ENCODE peak calls at places on chromosomes 12 and 14, in six cellular contexts. M is fibroblast of lung; T is astrocyte of the cerebellum; B is posterior cingulate gyrus; S is stimulated activated CD4-positive, alpha-beta T cell treated with anti-CD3 and anti-CD28 coated beads, Interleukin-4, amount 100 ng/mL, for 48 hours; X is putamen. H is an unnamed sample.
A peak's percentile ranks its signal among the peaks of the same experiment; 100 is the strongest.

GRCh38 chr12:57983150-57983857 is 41.9 kb downstream of the ATP23 start:
- DNase-seq in M (peak; percentile 46), T (peak; percentile 53), B (no peak), S (no peak), X (peak; percentile 6), H (peak; percentile 66)

GRCh38 chr14:53714495-53715389 is 241.9 kb downstream of the BMP4 start:
- DNase-seq in M (peak; percentile 7), T (no peak), B (no peak), S (no peak), X (no peak), H (peak; percentile 3)

GRCh38 chr12:108854453-108855283 is 2.7 kb downstream of the SSH1 start:
- DNase-seq in M (peak; percentile 99), T (peak; percentile 91), B (no peak), S (no peak), X (no peak), H (peak; percentile 98)

GRCh38 chr12:21502872-21503271 is 1.3 kb downstream of the GOLT1B start:
- DNase-seq in M (no peak), T (no peak), B (no peak), S (no peak), X (no peak), H (no peak)

GRCh38 chr12:25698782-25699181 is 145.7 kb upstream of the LMNTD1 start:
- DNase-seq in M (peak; percentile 36), T (no peak), B (no peak), S (no peak), X (no peak), H (no peak)

GRCh38 chr12:31629756-31630732 is 29.4 kb upstream of the ETFBKMT start:
- DNase-seq in M (peak; percentile 83), T (peak; percentile 67), B (no peak), S (no peak), X (no peak), H (peak; percentile 92)

GRCh38 chr14:105937253-105938054 is 411.1 kb downstream of the TMEM121 start:
- DNase-seq in M (no peak), T (no peak), B (no peak), S (no peak), X (no peak), H (no peak)

GRCh38 chr14:31505411-31505810 is 17.6 kb upstream of the GPR33 start:
- DNase-seq in M (peak; percentile 78), T (peak; percentile 48), B (no peak), S (no peak), X (no peak), H (peak; percentile 25)

GRCh38 chr14:55125403-55125802 is 3.6 kb upstream of the LGALS3 start:
- DNase-seq in M (no peak), T (no peak), B (no peak), S (no peak), X (no peak), H (no peak)

GRCh38 chr12:42725839-42726238 is 136.3 kb upstream of the PRICKLE1 start:
- DNase-seq in M (peak; percentile 98), T (peak; percentile 83), B (no peak), S (no peak), X (no peak), H (peak; percentile 69)

GRCh38 chr14:53929871-53930685 is 26.5 kb downstream of the BMP4 start:
- DNase-seq in M (no peak), T (no peak), B (no peak), S (no peak), X (no peak), H (peak; percentile 38)

GRCh38 chr14:73008501-73008900 is 18.4 kb downstream of the ZFYVE1 start:
- DNase-seq in M (peak; percentile 81), T (peak; percentile 4), B (no peak), S (no peak), X (no peak), H (peak; percentile 53)

GRCh38 chr12:49923035-49923644 is 19.4 kb upstream of the FAIM2 start:
- DNase-seq in M (no peak), T (no peak), B (no peak), S (no peak), X (no peak), H (no peak)

GRCh38 chr12:468671-469389 is 9.1 kb downstream of the B4GALNT3 start:
- DNase-seq in M (peak; percentile 87), T (peak; percentile 59), B (no peak), S (no peak), X (no peak), H (no peak)